ENCODE peak calls at places on chromosomes 2 and 18, in nine cellular contexts. G is hepatocyte, Y is sigmoid colon, J is fibroblast of lung, C is cardiac muscle cell, B is testis, R is tibial artery, H is A549, F is heart left ventricle. A is an unnamed sample. For H3K4me1, the result is how much of the 10 kb centered on the place peaks cover.

GRCh38 chr2:200810252-200810650 is 1.5 kb upstream of the BZW1 start:
- DNase-seq in G (peak), Y (no peak), J (peak), C (peak), B (no peak), R (no peak), H (peak), F (peak), A (no peak)

GRCh38 chr2:230602562-230603230 is 109.9 kb upstream of the CAB39 start:
- DNase-seq in G (no peak), Y (no peak), J (no peak), C (no peak), B (no peak), R (no peak), H (no peak), F (no peak), A (no peak)

GRCh38 chr2:236875906-236876505 is 209.7 kb upstream of the COPS8 start:
- DNase-seq in G (peak), Y (no peak), J (no peak), C (no peak), B (no peak), R (no peak), H (no peak), F (peak), A (no peak)

GRCh38 chr2:4745596-4745995 is 946.6 kb upstream of the SOX11 start:
- DNase-seq in G (no peak), Y (no peak), J (no peak), C (no peak), B (no peak), R (no peak), H (no peak), F (no peak), A (no peak)

GRCh38 chr2:215528555-215528954 is 92.7 kb upstream of the FN1 start:
- DNase-seq in G (peak), Y (no peak), J (peak), C (peak), B (no peak), R (no peak), H (no peak), F (no peak), A (no peak)

GRCh38 chr18:61199131-61199903 is 133.9 kb upstream of the CDH20 start:
- DNase-seq in G (no peak), Y (no peak), J (peak), C (no peak), B (no peak), R (no peak), H (no peak), F (no peak), A (no peak)

GRCh38 chr2:103788346-103788745 is 1026.5 kb downstream of the TMEM182 start:
- DNase-seq in G (peak), Y (no peak), J (peak), C (no peak), B (no peak), R (no peak), H (no peak), F (peak), A (no peak)

GRCh38 chr18:67260841-67261240 is 255.7 kb downstream of the DSEL start:
- DNase-seq in G (no peak), Y (no peak), J (peak), C (no peak), B (no peak), R (no peak), H (no peak), F (no peak), A (no peak)

GRCh38 chr18:77130229-77131099 is 2.1 kb downstream of the MBP start:
- DNase-seq in G (no peak), Y (peak), J (no peak), C (no peak), B (no peak), R (no peak), H (no peak), F (no peak), A (no peak)

GRCh38 chr2:170974304-170974993 is 45.4 kb downstream of the GORASP2 start:
- DNase-seq in G (peak), Y (no peak), J (peak), C (peak), B (no peak), R (no peak), H (peak), F (no peak), A (no peak)

GRCh38 chr18:68056936-68057335 is 540.4 kb upstream of the DSEL start:
- DNase-seq in G (no peak), Y (no peak), J (peak), C (peak), B (no peak), R (no peak), H (no peak), F (no peak), A (no peak)

GRCh38 chr2:204931562-204931961 is 386.3 kb downstream of the PARD3B start:
- DNase-seq in G (no peak), Y (no peak), J (peak), C (no peak), B (no peak), R (no peak), H (no peak), F (no peak), A (no peak)

GRCh38 chr2:708667-709066 is 31.5 kb upstream of the TMEM18 start:
- DNase-seq in G (no peak), Y (no peak), J (no peak), C (no peak), B (peak), R (no peak), H (no peak), F (no peak), A (no peak)

GRCh38 chr2:177535968-177536514 is 143.5 kb downstream of the AGPS start:
- DNase-seq in G (no peak), Y (no peak), J (no peak), C (no peak), B (no peak), R (no peak), H (no peak), F (no peak), A (no peak)

GRCh38 chr2:168841445-168841844 is 39.0 kb downstream of the NOSTRIN start:
- DNase-seq in G (no peak), Y (no peak), J (no peak), C (no peak), B (no peak), R (no peak), H (no peak), F (no peak), A (no peak)

DNA sequence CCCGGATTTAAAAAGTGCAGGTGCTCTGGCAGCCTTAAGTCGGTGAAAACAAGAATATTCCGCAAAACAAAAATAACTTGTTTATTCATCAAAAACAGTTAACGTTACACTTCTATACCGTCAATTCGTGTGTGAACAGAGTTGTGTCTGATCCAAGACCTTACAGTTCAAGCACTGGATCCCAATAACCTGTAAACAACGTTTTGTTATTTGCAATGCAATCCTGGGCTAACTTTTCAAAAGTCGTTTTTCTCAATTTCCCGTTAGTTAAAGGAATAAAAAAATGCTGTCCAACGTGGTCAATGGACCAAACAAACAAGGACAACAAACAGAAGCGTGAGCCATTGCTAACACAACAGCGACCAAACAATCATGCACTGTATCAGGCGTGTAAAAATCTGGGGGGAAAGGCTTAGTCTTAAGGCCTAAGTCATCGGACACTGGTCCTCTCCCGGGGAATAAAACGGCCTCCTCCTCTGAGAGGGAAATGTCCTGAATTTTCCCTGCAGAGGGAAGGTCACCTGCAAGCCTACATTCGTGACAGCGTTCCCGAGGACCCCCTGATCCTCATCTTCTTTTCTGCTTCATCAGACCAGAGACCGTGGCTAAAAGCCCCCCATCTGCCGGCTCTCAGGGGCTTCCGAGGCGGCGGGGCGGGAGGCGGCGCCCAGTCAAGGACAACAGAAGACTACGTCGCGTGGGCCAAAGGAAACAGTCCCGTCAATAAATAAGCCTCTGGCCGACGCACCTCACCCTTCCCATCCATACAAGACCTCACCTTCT is 490 bp downstream of the NDUFS1 start:
- DNase-seq in G (peak), Y (no peak), J (peak), C (peak), B (no peak), R (no peak), H (no peak), F (no peak), A (no peak)
- H3K4me1 ChIP-seq in G (under half), Y (under half), J (under half), C (under half), B (under half), R (under half), H (under half), F (under half), A (half or more)

GRCh38 chr2:57881998-57882884 is 164.4 kb upstream of the VRK2 start:
- DNase-seq in G (peak), Y (no peak), J (peak), C (no peak), B (no peak), R (no peak), H (peak), F (no peak), A (no peak)

GRCh38 chr2:57880967-57881366 is 165.6 kb upstream of the VRK2 start:
- DNase-seq in G (no peak), Y (no peak), J (no peak), C (no peak), B (no peak), R (no peak), H (no peak), F (no peak), A (no peak)

GRCh38 chr2:57884281-57884680 is 162.3 kb upstream of the VRK2 start:
- DNase-seq in G (no peak), Y (no peak), J (no peak), C (no peak), B (no peak), R (no peak), H (no peak), F (no peak), A (no peak)

GRCh38 chr2:57880446-57880845 is 166.2 kb upstream of the VRK2 start:
- DNase-seq in G (no peak), Y (no peak), J (no peak), C (peak), B (no peak), R (no peak), H (no peak), F (no peak), A (no peak)

GRCh38 chr2:57882895-57883515 is 163.6 kb upstream of the VRK2 start:
- DNase-seq in G (no peak), Y (no peak), J (no peak), C (peak), B (no peak), R (no peak), H (peak), F (no peak), A (no peak)
- TF ChIP-seq CTCF in G (no peak), Y (no peak), J (no peak), C (no peak), B (no peak), R (no peak), H (no peak), F (no peak), A (no peak)

GRCh38 chr2:191470306-191470705 is 207.6 kb upstream of the NABP1 start:
- DNase-seq in G (no peak), Y (no peak), J (no peak), C (no peak), B (no peak), R (no peak), H (no peak), F (no peak), A (no peak)
- H3K4me1 ChIP-seq in G (under half), Y (under half), J (under half), C (under half), B (under half), R (under half), H (under half), F (under half), A (under half)

DNA sequence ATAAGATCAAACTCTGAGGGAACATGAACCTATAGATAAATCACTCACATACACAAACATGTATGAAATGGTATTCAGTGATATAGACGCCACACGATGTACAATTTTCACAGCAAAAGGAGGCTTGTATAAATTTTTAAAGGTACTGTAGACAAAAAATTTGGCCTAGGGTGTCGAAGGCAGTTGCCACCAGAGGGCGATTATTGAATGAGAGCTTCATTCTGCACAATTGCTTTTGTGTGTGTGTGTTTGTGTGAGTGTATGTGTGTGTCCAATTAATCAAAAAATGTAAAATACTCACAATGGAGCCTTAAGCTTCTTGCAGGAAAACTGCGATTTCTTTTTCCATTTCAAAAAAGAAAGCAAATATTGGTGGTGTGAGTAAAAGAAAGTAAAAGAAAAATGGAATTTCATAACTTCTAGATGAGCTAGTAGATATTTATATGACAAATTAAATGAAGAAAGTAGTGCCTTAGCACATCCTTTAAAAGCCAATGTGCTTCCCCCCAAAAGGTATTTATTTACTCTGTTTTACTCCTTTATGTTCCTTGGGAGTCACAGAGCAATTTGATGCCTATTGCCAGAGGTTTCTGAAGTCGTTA is 800.1 kb downstream of the SATB2 start:
- DNase-seq in G (peak), Y (no peak), J (peak), C (peak), B (peak), R (no peak), H (no peak), F (no peak), A (no peak)
- TF ChIP-seq CTCF in G (peak), Y (no peak), J (peak), C (peak), B (no peak), R (peak), H (peak), F (no peak), A (peak)

GRCh38 chr2:96863575-96864342 is 5.9 kb upstream of the ANKRD39 start:
- DNase-seq in G (no peak), Y (peak), J (no peak), C (no peak), B (no peak), R (no peak), H (no peak), F (no peak), A (peak)
- H3K4me1 ChIP-seq in G (under half), Y (under half), J (under half), C (under half), B (under half), R (under half), H (under half), F (half or more), A (half or more)

DNA sequence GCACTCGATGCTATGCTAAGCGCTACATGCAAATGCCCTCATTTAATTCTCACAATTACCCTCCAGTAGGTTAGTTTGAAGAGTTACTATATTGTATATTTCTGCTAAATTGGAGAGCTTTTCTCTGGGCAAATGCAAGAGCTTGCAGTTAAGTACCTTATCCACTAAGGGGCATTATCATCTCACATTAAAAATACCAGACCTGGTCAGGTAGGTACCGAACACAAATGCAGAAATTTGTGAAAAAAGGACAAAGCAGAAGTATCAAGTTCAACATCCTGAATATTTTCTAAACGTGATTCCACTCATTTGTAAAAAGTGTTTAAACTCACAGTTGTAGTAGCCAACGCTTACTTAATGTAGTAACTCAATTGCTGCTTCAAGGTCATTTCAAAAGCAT is 52.2 kb downstream of the CYRIA start:
- DNase-seq in G (peak), Y (no peak), J (peak), C (peak), B (no peak), R (no peak), H (peak), F (no peak), A (no peak)
- TF ChIP-seq CTCF in G (peak), Y (no peak), J (peak), C (peak), B (peak), R (peak), H (peak), F (peak), A (peak)

GRCh38 chr18:79522451-79523220 is 126.9 kb downstream of the NFATC1 start:
- DNase-seq in G (no peak), Y (peak), J (no peak), C (no peak), B (peak), R (peak), H (no peak), F (no peak), A (no peak)
- H3K4me1 ChIP-seq in G (under half), Y (under half), J (under half), C (under half), B (under half), R (under half), H (under half), F (under half), A (under half)

A was measured in left ventricle myocardium inferior.